ENCODE peak calls at places on chromosomes 12 and 14, in four cellular contexts. D, X, C and E are unnamed samples.
A peak's percentile ranks its signal among the peaks of the same experiment; 100 is the strongest.

GRCh38 chr12:119229837-119230236 is 51.1 kb downstream of the HSPB8 start:
- DNase-seq in D (peak; percentile 43), X (no peak), C (peak; percentile 44), E (no peak)

GRCh38 chr12:68564166-68564565 is 46.5 kb upstream of the RAP1B start:
- DNase-seq in D (no peak), X (no peak), C (no peak), E (no peak)

GRCh38 chr12:89051065-89051677 is 301.1 kb downstream of the DUSP6 start:
- DNase-seq in D (no peak), X (no peak), C (no peak), E (peak; percentile 40)

GRCh38 chr14:35934499-35934898 is 108.4 kb downstream of the BRMS1L start:
- DNase-seq in D (no peak), X (no peak), C (no peak), E (no peak)

GRCh38 chr12:13345722-13346121 is 149.2 kb downstream of the EMP1 start:
- DNase-seq in D (no peak), X (no peak), C (no peak), E (no peak)

GRCh38 chr12:1104088-1104800 is 113.2 kb downstream of the ERC1 start:
- DNase-seq in D (no peak), X (no peak), C (no peak), E (no peak)

GRCh38 chr12:98503343-98503592 is 12.1 kb upstream of the TMPO start:
- DNase-seq in D (peak; percentile 94), X (peak; percentile 73), C (peak; percentile 89), E (peak; percentile 92)

GRCh38 chr12:96170328-96170727 is 23.8 kb upstream of the ELK3 start:
- DNase-seq in D (no peak), X (no peak), C (peak; percentile 48), E (no peak)

GRCh38 chr12:93197067-93197593 is 180.6 kb upstream of the NUDT4 start:
- DNase-seq in D (no peak), X (no peak), C (no peak), E (no peak)

GRCh38 chr14:98194821-98195220 is 1077.2 kb downstream of the BCL11B start:
- DNase-seq in D (no peak), X (no peak), C (no peak), E (no peak)

GRCh38 chr14:106691601-106692291 is 1165.4 kb downstream of the TMEM121 start:
- DNase-seq in D (peak; percentile 17), X (peak; percentile 45), C (no peak), E (no peak)

GRCh38 chr12:97616936-97617335 is 154.3 kb downstream of the RMST start:
- DNase-seq in D (no peak), X (no peak), C (no peak), E (no peak)

GRCh38 chr12:27332407-27333310 is at the start of gene BMAL2:
- DNase-seq in D (no peak), X (peak; percentile 5), C (peak; percentile 43), E (no peak)

GRCh38 chr14:22546722-22547071 is 42.3 kb downstream of the DAD1 start:
- DNase-seq in D (no peak), X (no peak), C (no peak), E (no peak)

GRCh38 chr14:98932436-98933325 is 339.3 kb downstream of the BCL11B start:
- DNase-seq in D (no peak), X (no peak), C (no peak), E (no peak)

GRCh38 chr14:61404637-61405036 is 83.3 kb downstream of the PRKCH start:
- DNase-seq in D (no peak), X (no peak), C (no peak), E (no peak)

GRCh38 chr14:77653473-77653872 is 37.0 kb upstream of the SPTLC2 start:
- DNase-seq in D (no peak), X (no peak), C (no peak), E (no peak)

GRCh38 chr12:4047441-4047840 is 174.2 kb upstream of the PARP11 start:
- DNase-seq in D (no peak), X (no peak), C (no peak), E (no peak)

GRCh38 chr12:1918875-1919236 is 404 bp upstream of the CACNA2D4 start:
- DNase-seq in D (no peak), X (no peak), C (no peak), E (no peak)

GRCh38 chr12:16603265-16603915 is 2.6 kb downstream of the LMO3 start:
- DNase-seq in D (no peak), X (no peak), C (no peak), E (no peak)
- H3K27ac ChIP-seq in D (no peak overlapping the region), X (no peak overlapping the region), C (no peak overlapping the region), E (no peak overlapping the region)

GRCh38 chr14:65075628-65076325 is 26.5 kb downstream of the MAX start:
- DNase-seq in D (no peak), X (no peak), C (no peak), E (no peak)
- H3K36me3 ChIP-seq in D (no peaks in the 10 kb centered on the region), X (peaks cover 33% of the 10 kb centered on the region), C (peaks cover 48% of the 10 kb centered on the region), E (peaks cover 12% of the 10 kb centered on the region)

GRCh38 chr12:49750994-49751393 is 9.6 kb downstream of the TMBIM6 start:
- DNase-seq in D (no peak), X (no peak), C (no peak), E (no peak)

GRCh38 chr12:49748800-49749199 is 7.4 kb downstream of the TMBIM6 start:
- DNase-seq in D (no peak), X (no peak), C (no peak), E (no peak)

GRCh38 chr12:49748306-49748705 is 6.9 kb downstream of the TMBIM6 start:
- DNase-seq in D (no peak), X (no peak), C (no peak), E (no peak)

GRCh38 chr12:49744363-49744885 is 3.1 kb downstream of the TMBIM6 start:
- DNase-seq in D (no peak), X (no peak), C (no peak), E (no peak)

GRCh38 chr12:49750027-49750977 is 8.9 kb downstream of the TMBIM6 start:
- DNase-seq in D (no peak), X (no peak), C (no peak), E (no peak)
- H3K4me1 ChIP-seq in D (peaks cover 10% of the 10 kb centered on the region), X (peaks cover 63% of the 10 kb centered on the region), C (peaks cover 88% of the 10 kb centered on the region), E (peaks cover 26% of the 10 kb centered on the region)

DNA sequence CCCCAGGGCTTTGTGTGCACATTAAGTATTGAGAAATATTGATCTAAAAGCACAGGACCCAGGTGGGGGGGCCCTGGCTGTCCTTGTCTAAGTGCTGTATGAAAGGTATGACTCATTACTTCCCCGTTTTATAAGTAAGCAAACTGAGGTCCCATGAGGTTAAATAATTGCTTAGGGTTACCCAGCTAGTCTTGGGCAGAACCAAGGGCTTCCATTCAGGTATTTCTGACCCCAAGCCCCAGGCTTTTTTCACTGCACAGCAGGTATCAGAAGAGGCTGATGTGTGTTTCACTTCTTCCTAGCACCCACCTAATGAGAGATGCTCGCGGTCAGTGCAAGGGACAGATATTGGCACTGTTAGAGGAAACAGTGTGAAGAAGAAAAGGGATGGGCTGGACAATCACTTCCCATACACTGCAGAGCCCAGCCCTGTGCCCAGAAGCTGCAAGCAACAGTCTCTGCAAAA is 4.7 kb upstream of the TC2N start:
- DNase-seq in D (no peak), X (peak; percentile 46), C (no peak), E (no peak)
- H3K27ac ChIP-seq in D (no peak overlapping the region), X (peak overlapping the region; percentile 68), C (no peak overlapping the region), E (peak overlapping the region; percentile 54)

DNA sequence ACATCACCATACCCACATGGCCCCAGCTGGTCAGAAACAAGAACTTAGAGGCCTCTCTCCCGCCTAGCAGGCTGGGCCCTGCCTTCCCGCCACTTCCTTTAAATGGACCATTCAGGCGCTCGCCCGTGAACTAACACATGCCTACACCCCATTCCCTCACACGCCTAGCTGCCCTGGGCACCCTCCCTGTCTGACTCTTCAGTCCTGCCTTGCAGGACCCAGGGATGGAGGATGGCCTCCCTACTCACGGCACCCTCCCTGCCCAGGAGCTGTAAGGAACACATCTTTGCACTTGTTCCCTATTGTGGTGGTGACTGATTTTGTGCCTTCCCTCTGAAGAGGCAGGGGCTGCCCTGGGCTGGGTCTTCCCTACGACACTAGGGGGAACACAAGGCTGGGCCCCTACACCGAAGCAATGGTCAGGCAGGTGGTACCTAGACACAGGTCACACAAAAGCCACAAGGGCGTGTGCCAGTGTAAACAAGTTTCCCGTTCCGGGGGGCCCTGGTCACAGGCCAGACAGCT is 21.5 kb downstream of the P2RX2 start:
- DNase-seq in D (no peak), X (no peak), C (no peak), E (no peak)
- H3K36me3 ChIP-seq in D (no peaks in the 10 kb centered on the region), X (peaks cover 16% of the 10 kb centered on the region), C (peaks cover 55% of the 10 kb centered on the region), E (peaks cover 2% of the 10 kb centered on the region)

DNA sequence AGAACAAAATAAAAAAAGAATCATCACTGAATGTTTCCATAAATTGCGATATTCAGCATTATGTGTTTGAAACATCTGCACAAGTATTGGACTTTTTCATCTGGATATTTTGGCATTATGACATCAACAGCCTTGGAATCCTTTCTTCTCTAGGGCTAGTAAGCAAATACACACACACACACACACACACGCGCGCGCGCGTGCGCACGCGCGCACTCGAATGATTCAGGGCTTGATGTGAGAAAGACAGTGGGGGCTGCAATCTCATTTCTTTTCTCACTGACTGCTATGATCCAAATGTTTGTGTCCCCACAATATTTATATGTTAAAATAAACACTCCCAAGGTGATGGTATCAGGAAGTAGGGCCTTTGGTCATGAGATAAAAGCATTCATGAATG is 90.1 kb upstream of the SLC38A4 start:
- DNase-seq in D (no peak), X (no peak), C (no peak), E (no peak)
- H3K4me1 ChIP-seq in D (no peaks in the 10 kb centered on the region), X (no peaks in the 10 kb centered on the region), C (no peaks in the 10 kb centered on the region), E (no peaks in the 10 kb centered on the region)

GRCh38 chr14:49641697-49642129 is 6.7 kb upstream of the DNAAF2 start:
- DNase-seq in D (no peak), X (no peak), C (peak; percentile 42), E (peak; percentile 84)
- H3K27ac ChIP-seq in D (no peak overlapping the region), X (no peak overlapping the region), C (peak overlapping the region; percentile 51), E (peak overlapping the region; percentile 71)

DNA sequence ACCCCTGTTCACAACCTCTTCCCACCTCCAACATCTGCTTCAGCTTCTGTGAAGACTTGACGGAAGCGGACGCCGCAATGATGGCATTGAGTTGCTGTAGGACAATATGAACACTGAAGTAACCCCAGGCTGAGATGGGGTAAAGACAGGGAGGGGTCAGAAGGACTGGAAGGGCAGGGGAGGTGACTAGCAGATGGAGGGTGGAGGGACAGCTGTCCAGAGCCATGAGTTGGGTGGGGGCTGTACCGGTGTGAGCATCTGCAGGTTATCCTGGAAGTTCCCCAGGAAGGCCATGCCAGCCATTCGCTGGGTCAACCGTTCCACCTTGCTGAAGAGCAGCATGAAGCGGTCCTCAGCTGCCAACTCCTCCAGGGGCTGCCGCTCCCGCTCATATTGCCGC is 26.1 kb downstream of the PRPF40B start:
- DNase-seq in D (no peak), X (no peak), C (no peak), E (no peak)
- H3K36me3 ChIP-seq in D (no peaks in the 10 kb centered on the region), X (peaks cover 22% of the 10 kb centered on the region), C (peaks cover 96% of the 10 kb centered on the region), E (no peaks in the 10 kb centered on the region)